ENCODE peak calls at places on chromosomes 3 and 15, in eight cellular contexts. M, B, V, G, Z, U, I and O are unnamed samples.

GRCh38 chr15:98694153-98694552 is 45.8 kb downstream of the IGF1R start:
- DNase-seq in M (no peak), B (no peak), V (no peak), G (no peak), Z (no peak), U (no peak), I (no peak), O (no peak)

GRCh38 chr15:85792872-85793621 is 1.7 kb downstream of the KLHL25 start:
- DNase-seq in M (no peak), B (peak), V (no peak), G (no peak), Z (peak), U (no peak), I (no peak), O (no peak)

GRCh38 chr3:182364723-182365650 is 428.3 kb upstream of the ATP11B start:
- DNase-seq in M (no peak), B (peak), V (no peak), G (no peak), Z (peak), U (no peak), I (no peak), O (no peak)

GRCh38 chr15:45548753-45549520 is 26.4 kb upstream of the SLC30A4 start:
- DNase-seq in M (no peak), B (no peak), V (no peak), G (no peak), Z (no peak), U (no peak), I (no peak), O (no peak)

GRCh38 chr15:73540161-73540560 is 93.0 kb downstream of the NPTN start:
- DNase-seq in M (no peak), B (peak), V (no peak), G (no peak), Z (peak), U (no peak), I (no peak), O (no peak)

GRCh38 chr3:155070932-155071387 is 9.2 kb upstream of the MME start:
- DNase-seq in M (peak), B (peak), V (no peak), G (no peak), Z (peak), U (no peak), I (no peak), O (no peak)

GRCh38 chr3:60202052-60202753 is 1049.0 kb downstream of the FHIT start:
- DNase-seq in M (no peak), B (no peak), V (no peak), G (no peak), Z (no peak), U (no peak), I (no peak), O (no peak)

GRCh38 chr3:128052831-128053419 is 688 bp downstream of the SEC61A1 start:
- DNase-seq in M (no peak), B (no peak), V (no peak), G (no peak), Z (no peak), U (no peak), I (no peak), O (no peak)

GRCh38 chr3:88090681-88091080 is 31.6 kb downstream of the ZNF654 start:
- DNase-seq in M (no peak), B (no peak), V (no peak), G (no peak), Z (no peak), U (no peak), I (no peak), O (no peak)

GRCh38 chr3:10941972-10942371 is 50.6 kb upstream of the SLC6A1 start:
- DNase-seq in M (no peak), B (no peak), V (no peak), G (no peak), Z (peak), U (no peak), I (peak), O (peak)

GRCh38 chr3:184765730-184766074 is 46.3 kb upstream of the VPS8 start:
- DNase-seq in M (no peak), B (peak), V (no peak), G (no peak), Z (peak), U (no peak), I (no peak), O (no peak)

GRCh38 chr15:100565591-100565990 is 36.4 kb downstream of the LINS1 start:
- DNase-seq in M (no peak), B (peak), V (no peak), G (no peak), Z (peak), U (no peak), I (no peak), O (no peak)

GRCh38 chr3:46944191-46944590 is 32.4 kb downstream of the CCDC12 start:
- DNase-seq in M (no peak), B (no peak), V (no peak), G (no peak), Z (no peak), U (no peak), I (no peak), O (no peak)

GRCh38 chr3:67526246-67526645 is 128.2 kb downstream of the SUCLG2 start:
- DNase-seq in M (peak), B (peak), V (no peak), G (no peak), Z (peak), U (no peak), I (no peak), O (no peak)

GRCh38 chr3:107441617-107442016 is 64.4 kb downstream of the CCDC54 start:
- DNase-seq in M (no peak), B (no peak), V (no peak), G (no peak), Z (peak), U (no peak), I (no peak), O (no peak)

DNA sequence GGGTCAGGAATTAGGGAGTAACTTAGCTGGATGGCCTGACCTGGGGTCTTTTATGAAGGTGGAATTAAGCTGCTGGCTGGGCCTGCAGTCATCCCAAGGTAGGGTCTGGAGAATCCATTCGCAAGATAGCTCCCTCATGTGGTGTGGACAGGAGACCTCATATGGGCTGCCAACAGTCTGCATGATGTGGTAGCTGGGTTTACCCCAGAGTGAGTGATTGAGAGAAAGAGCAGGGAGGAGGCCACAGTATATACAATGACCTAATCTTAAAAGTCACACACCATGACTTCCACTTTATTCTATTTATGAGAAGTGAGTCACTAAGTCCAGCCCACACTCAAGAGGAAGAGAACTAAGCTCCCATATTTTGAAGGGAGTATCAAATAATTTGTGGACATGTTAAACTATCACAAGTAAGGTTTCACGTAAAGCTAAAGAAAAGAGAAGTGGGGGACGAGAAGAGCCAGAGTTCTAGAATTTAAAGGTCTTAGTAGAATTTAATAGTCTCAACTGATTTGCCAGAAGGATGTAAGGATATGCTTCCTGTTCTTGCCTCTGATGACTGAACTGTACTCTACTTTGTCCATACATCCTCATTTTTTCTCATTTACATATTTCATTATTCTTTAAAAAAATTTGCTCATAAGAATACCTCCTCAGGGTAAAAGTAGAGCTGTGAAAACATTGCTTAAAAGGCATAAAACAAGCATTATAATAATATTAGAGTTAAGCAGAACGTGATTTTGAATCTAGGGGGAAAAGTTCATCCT is 184.4 kb downstream of the PEX5L start:
- DNase-seq in M (peak), B (peak), V (no peak), G (no peak), Z (peak), U (no peak), I (no peak), O (no peak)
- TF ChIP-seq CTCF in M (peak), B (no peak), V (no peak), G (no peak), Z (peak), U (no peak), I (no peak), O (no peak)

GRCh38 chr3:29488922-29489321 is 208.1 kb downstream of the RBMS3 start:
- DNase-seq in M (no peak), B (no peak), V (no peak), G (no peak), Z (peak), U (no peak), I (no peak), O (no peak)
- TF ChIP-seq CTCF in M (no peak), B (no peak), V (no peak), G (no peak), Z (no peak), U (no peak), I (no peak), O (no peak)

GRCh38 chr3:14497321-14497720 is 42.8 kb downstream of the GRIP2 start:
- DNase-seq in M (no peak), B (no peak), V (no peak), G (no peak), Z (no peak), U (no peak), I (peak), O (no peak)
- TF ChIP-seq CTCF in M (no peak), B (no peak), V (no peak), G (no peak), Z (peak), U (no peak), I (no peak), O (no peak)

GRCh38 chr3:80767599-80767998 is 993.8 kb downstream of the GBE1 start:
- DNase-seq in M (no peak), B (no peak), V (no peak), G (no peak), Z (peak), U (no peak), I (no peak), O (no peak)
- TF ChIP-seq CTCF in M (no peak), B (no peak), V (no peak), G (peak), Z (peak), U (no peak), I (no peak), O (no peak)

DNA sequence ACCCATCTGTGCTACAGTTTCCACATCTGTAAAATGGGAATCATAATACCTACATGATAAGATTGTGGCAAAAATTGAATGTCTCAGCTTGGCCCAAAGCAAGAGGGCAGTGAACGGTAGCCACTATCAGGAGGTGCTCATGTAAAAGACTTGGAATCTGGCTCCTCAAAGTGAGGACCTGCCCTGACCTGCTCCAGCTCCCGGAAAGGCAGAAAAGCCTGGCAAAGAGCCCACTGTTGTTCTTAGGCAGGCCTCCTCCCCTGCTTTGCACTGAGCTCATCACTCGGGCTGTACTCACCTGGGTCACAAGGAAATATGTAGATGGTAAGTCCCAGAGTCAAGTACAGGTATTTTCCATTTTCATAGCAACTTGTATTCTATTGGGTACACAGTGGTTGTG is 250.7 kb upstream of the TBL1XR1 start:
- DNase-seq in M (no peak), B (peak), V (no peak), G (no peak), Z (peak), U (no peak), I (no peak), O (no peak)
- TF ChIP-seq CTCF in M (no peak), B (no peak), V (no peak), G (no peak), Z (no peak), U (no peak), I (no peak), O (no peak)

GRCh38 chr3:171643033-171643432 is 167.2 kb downstream of the PLD1 start:
- DNase-seq in M (no peak), B (no peak), V (no peak), G (no peak), Z (no peak), U (no peak), I (no peak), O (no peak)

GRCh38 chr3:171646357-171647133 is 163.7 kb downstream of the PLD1 start:
- DNase-seq in M (peak), B (peak), V (no peak), G (no peak), Z (peak), U (no peak), I (no peak), O (no peak)

GRCh38 chr3:171644681-171645080 is 165.6 kb downstream of the PLD1 start:
- DNase-seq in M (no peak), B (no peak), V (no peak), G (no peak), Z (no peak), U (no peak), I (no peak), O (no peak)

DNA sequence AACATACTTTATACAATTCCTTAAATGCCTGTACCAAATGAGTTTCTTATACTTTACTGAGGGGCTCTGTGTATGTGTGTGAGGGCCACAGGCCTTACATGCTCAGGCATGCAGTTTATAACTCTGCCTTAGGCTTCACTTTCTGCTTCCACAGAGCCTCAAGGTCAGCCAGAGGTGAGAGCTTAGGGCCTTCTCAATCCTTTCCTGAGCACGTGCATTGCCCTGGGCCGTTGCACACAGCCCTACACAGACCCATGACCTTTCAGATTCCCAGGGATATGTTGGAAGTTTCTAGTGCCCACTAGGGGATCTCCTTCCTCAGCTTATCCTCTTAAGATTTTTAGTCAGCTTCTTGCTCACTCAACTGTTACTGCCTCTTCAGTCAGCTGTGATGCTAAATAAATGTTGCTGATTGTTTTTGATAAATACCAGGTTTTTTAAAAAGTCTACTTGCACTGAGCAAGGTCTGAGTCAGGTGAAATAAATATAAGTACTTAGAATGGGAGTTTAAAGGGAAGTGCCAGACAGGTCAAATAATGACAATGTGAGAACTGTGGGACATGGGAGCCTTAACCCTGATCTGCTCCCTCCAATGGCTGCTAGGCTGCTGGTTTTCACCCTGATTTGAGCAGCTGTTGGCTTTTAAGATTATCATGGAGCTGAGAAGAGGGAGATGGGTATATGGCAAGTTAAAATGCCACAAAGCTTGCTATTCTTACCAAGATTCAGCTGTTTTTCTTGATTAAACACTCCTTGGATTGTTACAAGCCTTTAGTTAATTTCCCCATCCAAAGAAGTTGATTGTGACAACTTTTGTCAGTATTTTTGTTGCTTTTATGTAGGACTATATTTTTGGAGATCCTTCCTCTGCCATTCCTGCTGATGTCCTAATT is 169.5 kb downstream of the PLD1 start:
- DNase-seq in M (peak), B (peak), V (peak), G (no peak), Z (peak), U (no peak), I (no peak), O (no peak)
- TF ChIP-seq CTCF in M (peak), B (no peak), V (no peak), G (no peak), Z (peak), U (no peak), I (no peak), O (no peak)

GRCh38 chr15:70508561-70509281 is 254.6 kb downstream of the UACA start:
- DNase-seq in M (peak), B (peak), V (no peak), G (no peak), Z (peak), U (no peak), I (no peak), O (no peak)

GRCh38 chr15:70509282-70510272 is 253.8 kb downstream of the UACA start:
- DNase-seq in M (no peak), B (no peak), V (no peak), G (no peak), Z (peak), U (no peak), I (no peak), O (no peak)

GRCh38 chr15:70505411-70505919 is 257.9 kb downstream of the UACA start:
- DNase-seq in M (peak), B (peak), V (no peak), G (no peak), Z (peak), U (no peak), I (no peak), O (no peak)

GRCh38 chr15:70505971-70506887 is 257.1 kb downstream of the UACA start:
- DNase-seq in M (no peak), B (no peak), V (no peak), G (no peak), Z (peak), U (no peak), I (no peak), O (no peak)

DNA sequence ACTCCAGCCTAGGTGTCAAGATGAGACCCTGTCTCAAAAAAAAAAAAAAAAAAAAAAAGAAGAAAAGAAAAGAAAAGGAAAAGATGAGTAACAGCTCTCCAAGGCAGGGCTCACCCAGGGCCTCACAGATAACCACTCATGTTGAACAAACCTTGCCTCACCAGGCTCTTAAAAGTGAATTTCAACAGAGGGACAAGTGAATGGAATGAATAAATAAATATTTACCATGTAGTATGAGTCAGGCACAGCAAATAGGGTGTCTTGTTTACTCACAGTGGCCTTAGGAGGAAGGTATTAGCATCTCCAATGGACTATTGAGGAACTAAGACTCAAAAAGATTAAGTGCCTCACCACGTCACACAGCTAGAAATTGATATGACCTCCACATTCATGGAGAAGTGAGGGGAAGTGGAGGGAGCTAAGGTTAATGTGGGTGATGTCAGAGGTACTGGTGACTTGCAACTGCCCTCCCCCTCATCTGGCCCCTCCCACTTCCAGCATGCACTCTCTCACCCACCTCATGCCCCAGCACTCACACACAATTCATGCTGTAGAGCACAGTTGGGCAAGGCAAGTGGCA is 255.5 kb downstream of the UACA start:
- DNase-seq in M (no peak), B (peak), V (no peak), G (no peak), Z (peak), U (no peak), I (no peak), O (no peak)
- TF ChIP-seq CTCF in M (no peak), B (no peak), V (no peak), G (no peak), Z (no peak), U (no peak), I (no peak), O (no peak)

GRCh38 chr15:68470049-68470738 is 38.2 kb upstream of the ITGA11 start:
- DNase-seq in M (no peak), B (no peak), V (no peak), G (no peak), Z (no peak), U (no peak), I (no peak), O (no peak)
- TF ChIP-seq CTCF in M (no peak), B (no peak), V (no peak), G (no peak), Z (no peak), U (no peak), I (no peak), O (no peak)

DNA sequence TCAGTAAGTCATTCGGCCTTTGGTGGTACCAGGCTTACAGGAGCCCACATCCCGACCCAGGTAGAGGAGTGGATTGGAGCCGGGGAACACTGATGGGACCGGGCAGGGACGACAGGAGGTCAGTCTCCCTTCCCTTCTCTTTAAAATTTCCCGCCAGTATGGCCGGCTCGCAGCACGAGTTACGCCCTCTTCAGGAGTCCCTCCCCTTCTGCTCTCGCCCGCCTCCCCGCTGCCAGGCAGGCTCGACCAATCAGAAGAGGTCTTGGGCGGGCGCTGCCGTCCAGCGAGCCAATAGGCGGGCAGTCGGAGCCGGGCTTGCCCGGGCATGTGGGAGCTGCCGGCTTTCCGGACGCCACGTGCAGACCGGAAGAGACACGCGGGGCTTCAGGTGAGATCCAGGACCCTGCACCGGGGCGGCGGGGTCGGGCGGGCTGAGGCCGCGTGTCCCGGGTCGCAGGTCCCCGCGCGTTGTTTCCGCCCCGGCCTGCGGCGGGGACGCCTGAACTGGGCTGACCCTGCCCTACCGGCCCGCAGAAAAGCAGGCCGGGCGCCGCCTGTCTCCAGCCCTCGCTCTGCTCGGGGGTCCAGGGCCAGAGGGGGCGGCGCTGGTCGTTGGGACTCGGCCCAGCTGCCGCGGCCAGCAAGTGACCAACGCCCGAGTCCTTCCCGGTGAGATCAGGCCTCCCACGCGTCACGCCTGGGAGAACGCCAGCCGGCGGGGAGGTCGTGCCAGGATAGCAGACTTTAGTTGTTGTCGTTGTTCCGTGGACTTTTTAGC is at the start of gene AEN:
- DNase-seq in M (peak), B (peak), V (peak), G (peak), Z (peak), U (peak), I (peak), O (peak)
- TF ChIP-seq CTCF in M (no peak), B (no peak), V (peak), G (no peak), Z (no peak), U (no peak), I (no peak), O (no peak)